ENCODE peak calls at places on chromosomes 6 and 20, in ten cellular contexts. G is stimulated activated CD4-positive, alpha-beta T cell treated with anti-CD3 and anti-CD28 coated beads, Interleukin-15, amount 100 ng/mL, for 1 hour; X is NCI-H1436 treated with DMSO at 0.1 percent for 48 hours; D is cardiac muscle cell; Y is right atrium auricular region; T is LoVo; S is NCI-H524; P is ecto neural progenitor cell; E is left ventricle myocardium superior; L is EL. M is an unnamed sample.

GRCh38 chr6:17159240-17159639 is 57.4 kb downstream of the STMND1 start:
- DNase-seq in G (no peak), X (no peak), D (no peak), Y (no peak), T (no peak), S (no peak), P (no peak), E (no peak), L (no peak), M (no peak)

GRCh38 chr6:38588631-38589366 is 50.9 kb downstream of the BTBD9 start:
- DNase-seq in G (no peak), X (no peak), D (no peak), Y (no peak), T (no peak), S (no peak), P (no peak), E (no peak), L (peak), M (no peak)

GRCh38 chr6:107264357-107264831 is 149.1 kb upstream of the BEND3 start:
- DNase-seq in G (no peak), X (peak), D (no peak), Y (no peak), T (peak), S (no peak), P (no peak), E (no peak), L (peak), M (no peak)

GRCh38 chr6:109260126-109260525 is 122.1 kb downstream of the CD164 start:
- DNase-seq in G (no peak), X (no peak), D (no peak), Y (no peak), T (no peak), S (no peak), P (no peak), E (no peak), L (peak), M (no peak)

GRCh38 chr20:35823147-35823546 is 51.3 kb downstream of the PHF20 start:
- DNase-seq in G (no peak), X (no peak), D (no peak), Y (no peak), T (no peak), S (no peak), P (no peak), E (no peak), L (peak), M (no peak)

GRCh38 chr6:81938991-81939773 is 186.7 kb upstream of the TENT5A start:
- DNase-seq in G (no peak), X (no peak), D (no peak), Y (no peak), T (peak), S (no peak), P (no peak), E (no peak), L (peak), M (no peak)

GRCh38 chr6:116933488-116933887 is 56.4 kb downstream of the RFX6 start:
- DNase-seq in G (no peak), X (no peak), D (no peak), Y (no peak), T (no peak), S (no peak), P (no peak), E (no peak), L (no peak), M (no peak)

GRCh38 chr20:9389321-9389720 is 125.1 kb upstream of the LAMP5 start:
- DNase-seq in G (no peak), X (no peak), D (no peak), Y (no peak), T (peak), S (no peak), P (no peak), E (no peak), L (no peak), M (no peak)

M was measured in esophagus squamous epithelium.